ENCODE peak calls at places on chromosome 1, in nine cellular contexts. I, P, G, R, H, Z, S, X and J are unnamed samples.

GRCh38 chr1:41500378-41500777 is 15.9 kb upstream of the EDN2 start:
- DNase-seq in S (peak; percentile 96), I (no peak), R (peak; percentile 86), X (peak; percentile 80), H (no peak), G (no peak), P (no peak), Z (peak; percentile 87), J (no peak)

GRCh38 chr1:8276173-8276914 is 41.6 kb upstream of the SLC45A1 start:
- DNase-seq in X (no peak), I (no peak), S (no peak), R (no peak), H (no peak), Z (no peak), P (no peak), G (no peak), J (no peak)

GRCh38 chr1:244291171-244291866 is 160.4 kb downstream of the ADSS2 start:
- DNase-seq in R (no peak), H (no peak), Z (no peak), G (no peak), S (no peak), X (no peak), P (no peak), I (no peak), J (no peak)

GRCh38 chr1:103353391-103353790 is 172.1 kb upstream of the RNPC3 start:
- DNase-seq in R (no peak), I (no peak), P (no peak), H (no peak), S (no peak), G (no peak), Z (no peak), X (no peak), J (no peak)

GRCh38 chr1:96674909-96675308 is 46.7 kb upstream of the PTBP2 start:
- DNase-seq in P (peak; percentile 5), S (no peak), I (no peak), Z (no peak), X (no peak), G (no peak), H (no peak), R (no peak), J (no peak)

GRCh38 chr1:8076171-8076570 is 50.1 kb upstream of the ERRFI1 start:
- DNase-seq in P (no peak), I (no peak), Z (no peak), H (no peak), G (no peak), X (no peak), S (no peak), R (no peak), J (no peak)

GRCh38 chr1:2518528-2518927 is 7.9 kb downstream of the PANK4 start:
- DNase-seq in P (no peak), G (no peak), H (no peak), I (no peak), Z (no peak), X (no peak), R (no peak), S (no peak), J (no peak)

GRCh38 chr1:53562256-53562982 is 103.2 kb downstream of the DMRTB1 start:
- DNase-seq in X (peak; percentile 21), Z (no peak), S (no peak), P (no peak), G (no peak), H (no peak), I (no peak), R (peak; percentile 36), J (no peak)

GRCh38 chr1:74425669-74426068 is 86.7 kb downstream of the LRRC53 start:
- DNase-seq in P (no peak), S (no peak), H (no peak), G (no peak), R (no peak), I (no peak), X (no peak), Z (no peak), J (no peak)

GRCh38 chr1:168089979-168090337 is 46.8 kb downstream of the GPR161 start:
- DNase-seq in Z (no peak), P (no peak), R (no peak), I (no peak), G (no peak), X (no peak), S (no peak), H (no peak), J (no peak)

GRCh38 chr1:110005971-110006370 is 21.4 kb downstream of the AHCYL1 start:
- DNase-seq in P (peak; percentile 79), X (no peak), G (peak; percentile 37), Z (no peak), R (no peak), H (no peak), S (no peak), I (no peak), J (no peak)

GRCh38 chr1:26035959-26036755 is 9.8 kb downstream of the SLC30A2 start:
- DNase-seq in X (peak; percentile 85), S (peak; percentile 82), H (peak; percentile 63), G (no peak), R (peak; percentile 89), P (peak; percentile 67), I (peak; percentile 74), Z (peak; percentile 80), J (peak; percentile 62)

GRCh38 chr1:68178821-68179490 is 53.4 kb downstream of the WLS start:
- DNase-seq in X (no peak), R (no peak), Z (no peak), P (peak; percentile 64), G (no peak), H (no peak), S (peak; percentile 33), I (no peak), J (no peak)

GRCh38 chr1:109447524-109447923 is 18.8 kb upstream of the SYPL2 start:
- DNase-seq in P (no peak), R (no peak), G (no peak), X (no peak), Z (no peak), S (no peak), I (no peak), H (no peak), J (no peak)

GRCh38 chr1:235708390-235708962 is 58.9 kb upstream of the GNG4 start:
- DNase-seq in X (no peak), Z (no peak), I (no peak), P (peak; percentile 24), S (peak; percentile 75), H (no peak), R (peak; percentile 58), G (no peak), J (no peak)

GRCh38 chr1:67735806-67736627 is 51.0 kb downstream of the GADD45A start:
- DNase-seq in H (no peak), X (peak; percentile 79), P (peak; percentile 94), R (peak; percentile 89), G (no peak), S (peak; percentile 76), Z (peak; percentile 61), I (peak; percentile 19), J (peak; percentile 30)

GRCh38 chr1:2593251-2593878 is 6.8 kb downstream of the PRXL2B start:
- DNase-seq in S (no peak), I (no peak), R (peak; percentile 43), X (peak; percentile 44), G (no peak), Z (no peak), P (no peak), H (no peak), J (no peak)

GRCh38 chr1:95012389-95012788 is 60.4 kb downstream of the ALG14 start:
- DNase-seq in S (no peak), P (peak; percentile 89), I (no peak), R (no peak), Z (no peak), X (no peak), G (peak; percentile 95), H (no peak), J (no peak)

GRCh38 chr1:84582802-84583587 is 8.8 kb upstream of the CTBS start:
- DNase-seq in S (no peak), G (no peak), P (peak; percentile 65), X (no peak), R (no peak), I (no peak), Z (no peak), H (no peak), J (no peak)

GRCh38 chr1:234683856-234684632 is 74.1 kb upstream of the IRF2BP2 start:
- DNase-seq in G (no peak), R (peak; percentile 83), P (peak; percentile 73), H (no peak), X (no peak), S (peak; percentile 84), Z (peak; percentile 82), I (no peak), J (no peak)

GRCh38 chr1:236515443-236515958 is 8.3 kb upstream of the LGALS8 start:
- DNase-seq in R (no peak), S (no peak), I (no peak), G (no peak), P (no peak), H (no peak), Z (no peak), X (no peak), J (no peak)

GRCh38 chr1:200867018-200867811 is 5.6 kb upstream of the GPR25 start:
- DNase-seq in X (no peak), P (peak; percentile 74), G (no peak), I (no peak), S (no peak), Z (no peak), H (no peak), R (no peak), J (no peak)

GRCh38 chr1:86370627-86371026 is 25.5 kb downstream of the ODF2L start:
- DNase-seq in G (peak; percentile 34), Z (no peak), R (no peak), I (no peak), H (no peak), S (no peak), P (peak; percentile 30), X (no peak), J (no peak)

GRCh38 chr1:8431028-8431427 is 113.1 kb downstream of the SLC45A1 start:
- DNase-seq in P (peak; percentile 11), H (no peak), Z (no peak), X (no peak), S (no peak), R (peak; percentile 67), G (no peak), I (no peak), J (no peak)

GRCh38 chr1:230308039-230308438 is 118.1 kb downstream of the PGBD5 start:
- DNase-seq in R (peak; percentile 93), X (peak; percentile 73), I (no peak), S (peak; percentile 69), P (peak; percentile 95), Z (peak; percentile 72), H (no peak), G (peak; percentile 70), J (no peak)

GRCh38 chr1:41537788-41538351 is 53.4 kb upstream of the EDN2 start:
- DNase-seq in P (peak; percentile 91), X (peak; percentile 87), I (no peak), R (peak; percentile 69), S (no peak), Z (no peak), G (peak; percentile 67), H (no peak), J (no peak)

GRCh38 chr1:236002572-236002971 is 62.3 kb downstream of the NID1 start:
- DNase-seq in H (no peak), R (no peak), S (no peak), I (no peak), G (no peak), P (no peak), X (no peak), Z (no peak), J (no peak)

GRCh38 chr1:31155216-31155806 is 84.4 kb downstream of the NKAIN1 start:
- DNase-seq in R (peak; percentile 82), H (peak; percentile 35), S (peak; percentile 66), I (peak; percentile 53), G (peak; percentile 14), P (peak; percentile 66), X (peak; percentile 72), Z (peak; percentile 67), J (peak; percentile 32)

GRCh38 chr1:57546931-57547330 is 123.1 kb upstream of the DAB1 start:
- DNase-seq in P (no peak), X (no peak), Z (no peak), S (no peak), R (no peak), G (no peak), H (no peak), I (no peak), J (no peak)

GRCh38 chr1:36273024-36273423 is 33.1 kb upstream of the SH3D21 start:
- DNase-seq in X (no peak), Z (no peak), P (no peak), S (no peak), G (no peak), I (no peak), R (no peak), H (no peak), J (no peak)

GRCh38 chr1:41341756-41342562 is 19.3 kb upstream of the FOXO6 start:
- DNase-seq in I (no peak), P (peak; percentile 37), R (peak; percentile 78), G (no peak), S (no peak), Z (no peak), X (no peak), H (no peak), J (no peak)